ENCODE peak calls at places on chromosomes 4 and X, in ten cellular contexts. One of them, this sample, is unnamed.

GRCh38 chrX:55488559-55489314 is 911 bp downstream of the USP51 start:
- DNase-seq in stimulated activated CD4-positive, alpha-beta T cell treated with anti-CD3 and anti-CD28 coated beads, Interleukin-12 subunit alpha, Interleukin-12 subunit beta, amount 100 ng/mL, for 48 hours: peak
- DNase-seq in stimulated activated naive B cell treated with anti-CD40 and anti-IgM and Interleukin-4, amounts not matched to agents 10 μg/mL and 1 μg/mL and 100 μg/mL, for 72 hours: peak
- DNase-seq in activated T-helper 9 cell treated with anti-CD3 and anti-CD28 coated beads, Interleukin-2, amount 50 U/mL, for 16 hours: peak
- DNase-seq in activated CD8-positive, alpha-beta memory T cell treated with anti-CD3 and anti-CD28 coated beads for 1 hour: no peak
- DNase-seq in NT2/D1: peak
- DNase-seq in RPMI8226: peak
- DNase-seq in HEK293T: peak
- DNase-seq in GM23338: peak
- DNase-seq in mesothelial cell of epicardium: peak
- DNase-seq in this sample: no peak

GRCh38 chr4:115548123-115548522 is 434.7 kb upstream of the NDST4 start:
- DNase-seq in stimulated activated CD4-positive, alpha-beta T cell treated with anti-CD3 and anti-CD28 coated beads, Interleukin-12 subunit alpha, Interleukin-12 subunit beta, amount 100 ng/mL, for 48 hours: no peak
- DNase-seq in stimulated activated naive B cell treated with anti-CD40 and anti-IgM and Interleukin-4, amounts not matched to agents 10 μg/mL and 1 μg/mL and 100 μg/mL, for 72 hours: no peak
- DNase-seq in activated T-helper 9 cell treated with anti-CD3 and anti-CD28 coated beads, Interleukin-2, amount 50 U/mL, for 16 hours: no peak
- DNase-seq in activated CD8-positive, alpha-beta memory T cell treated with anti-CD3 and anti-CD28 coated beads for 1 hour: no peak
- DNase-seq in NT2/D1: no peak
- DNase-seq in RPMI8226: no peak
- DNase-seq in HEK293T: no peak
- DNase-seq in GM23338: peak
- DNase-seq in mesothelial cell of epicardium: no peak
- DNase-seq in this sample: no peak

GRCh38 chr4:98627477-98627876 is 30.9 kb downstream of the TSPAN5 start:
- DNase-seq in stimulated activated CD4-positive, alpha-beta T cell treated with anti-CD3 and anti-CD28 coated beads, Interleukin-12 subunit alpha, Interleukin-12 subunit beta, amount 100 ng/mL, for 48 hours: no peak
- DNase-seq in stimulated activated naive B cell treated with anti-CD40 and anti-IgM and Interleukin-4, amounts not matched to agents 10 μg/mL and 1 μg/mL and 100 μg/mL, for 72 hours: no peak
- DNase-seq in activated T-helper 9 cell treated with anti-CD3 and anti-CD28 coated beads, Interleukin-2, amount 50 U/mL, for 16 hours: no peak
- DNase-seq in activated CD8-positive, alpha-beta memory T cell treated with anti-CD3 and anti-CD28 coated beads for 1 hour: no peak
- DNase-seq in NT2/D1: no peak
- DNase-seq in RPMI8226: no peak
- DNase-seq in HEK293T: no peak
- DNase-seq in GM23338: no peak
- DNase-seq in mesothelial cell of epicardium: no peak
- DNase-seq in this sample: no peak

GRCh38 chr4:105972946-105973621 is 77.8 kb downstream of the NPNT start:
- DNase-seq in stimulated activated CD4-positive, alpha-beta T cell treated with anti-CD3 and anti-CD28 coated beads, Interleukin-12 subunit alpha, Interleukin-12 subunit beta, amount 100 ng/mL, for 48 hours: no peak
- DNase-seq in stimulated activated naive B cell treated with anti-CD40 and anti-IgM and Interleukin-4, amounts not matched to agents 10 μg/mL and 1 μg/mL and 100 μg/mL, for 72 hours: no peak
- DNase-seq in activated T-helper 9 cell treated with anti-CD3 and anti-CD28 coated beads, Interleukin-2, amount 50 U/mL, for 16 hours: no peak
- DNase-seq in activated CD8-positive, alpha-beta memory T cell treated with anti-CD3 and anti-CD28 coated beads for 1 hour: no peak
- DNase-seq in NT2/D1: peak
- DNase-seq in RPMI8226: no peak
- DNase-seq in HEK293T: no peak
- DNase-seq in GM23338: peak
- DNase-seq in mesothelial cell of epicardium: no peak
- DNase-seq in this sample: no peak

GRCh38 chr4:56301181-56302076 is 85.9 kb downstream of the AASDH start:
- DNase-seq in stimulated activated CD4-positive, alpha-beta T cell treated with anti-CD3 and anti-CD28 coated beads, Interleukin-12 subunit alpha, Interleukin-12 subunit beta, amount 100 ng/mL, for 48 hours: peak
- DNase-seq in stimulated activated naive B cell treated with anti-CD40 and anti-IgM and Interleukin-4, amounts not matched to agents 10 μg/mL and 1 μg/mL and 100 μg/mL, for 72 hours: peak
- DNase-seq in activated T-helper 9 cell treated with anti-CD3 and anti-CD28 coated beads, Interleukin-2, amount 50 U/mL, for 16 hours: peak
- DNase-seq in activated CD8-positive, alpha-beta memory T cell treated with anti-CD3 and anti-CD28 coated beads for 1 hour: no peak
- DNase-seq in NT2/D1: peak
- DNase-seq in RPMI8226: peak
- DNase-seq in HEK293T: peak
- DNase-seq in GM23338: peak
- DNase-seq in mesothelial cell of epicardium: peak
- DNase-seq in this sample: no peak

GRCh38 chr4:67051000-67051789 is 494.1 kb downstream of the CENPC start:
- DNase-seq in stimulated activated CD4-positive, alpha-beta T cell treated with anti-CD3 and anti-CD28 coated beads, Interleukin-12 subunit alpha, Interleukin-12 subunit beta, amount 100 ng/mL, for 48 hours: no peak
- DNase-seq in stimulated activated naive B cell treated with anti-CD40 and anti-IgM and Interleukin-4, amounts not matched to agents 10 μg/mL and 1 μg/mL and 100 μg/mL, for 72 hours: no peak
- DNase-seq in activated T-helper 9 cell treated with anti-CD3 and anti-CD28 coated beads, Interleukin-2, amount 50 U/mL, for 16 hours: no peak
- DNase-seq in activated CD8-positive, alpha-beta memory T cell treated with anti-CD3 and anti-CD28 coated beads for 1 hour: no peak
- DNase-seq in NT2/D1: no peak
- DNase-seq in RPMI8226: no peak
- DNase-seq in HEK293T: no peak
- DNase-seq in GM23338: peak
- DNase-seq in mesothelial cell of epicardium: no peak
- DNase-seq in this sample: no peak

GRCh38 chr4:125313989-125314602 is 659 bp upstream of the FAT4 start:
- DNase-seq in stimulated activated CD4-positive, alpha-beta T cell treated with anti-CD3 and anti-CD28 coated beads, Interleukin-12 subunit alpha, Interleukin-12 subunit beta, amount 100 ng/mL, for 48 hours: no peak
- DNase-seq in stimulated activated naive B cell treated with anti-CD40 and anti-IgM and Interleukin-4, amounts not matched to agents 10 μg/mL and 1 μg/mL and 100 μg/mL, for 72 hours: no peak
- DNase-seq in activated T-helper 9 cell treated with anti-CD3 and anti-CD28 coated beads, Interleukin-2, amount 50 U/mL, for 16 hours: no peak
- DNase-seq in activated CD8-positive, alpha-beta memory T cell treated with anti-CD3 and anti-CD28 coated beads for 1 hour: no peak
- DNase-seq in NT2/D1: no peak
- DNase-seq in RPMI8226: no peak
- DNase-seq in HEK293T: peak
- DNase-seq in GM23338: peak
- DNase-seq in mesothelial cell of epicardium: no peak
- DNase-seq in this sample: no peak

GRCh38 chr4:15197005-15197404 is 194.7 kb downstream of the CPEB2 start:
- DNase-seq in stimulated activated CD4-positive, alpha-beta T cell treated with anti-CD3 and anti-CD28 coated beads, Interleukin-12 subunit alpha, Interleukin-12 subunit beta, amount 100 ng/mL, for 48 hours: no peak
- DNase-seq in stimulated activated naive B cell treated with anti-CD40 and anti-IgM and Interleukin-4, amounts not matched to agents 10 μg/mL and 1 μg/mL and 100 μg/mL, for 72 hours: no peak
- DNase-seq in activated T-helper 9 cell treated with anti-CD3 and anti-CD28 coated beads, Interleukin-2, amount 50 U/mL, for 16 hours: no peak
- DNase-seq in activated CD8-positive, alpha-beta memory T cell treated with anti-CD3 and anti-CD28 coated beads for 1 hour: no peak
- DNase-seq in NT2/D1: peak
- DNase-seq in RPMI8226: no peak
- DNase-seq in HEK293T: peak
- DNase-seq in GM23338: peak
- DNase-seq in mesothelial cell of epicardium: no peak
- DNase-seq in this sample: no peak

GRCh38 chr4:94577136-94577535 is 125.4 kb downstream of the PDLIM5 start:
- DNase-seq in stimulated activated CD4-positive, alpha-beta T cell treated with anti-CD3 and anti-CD28 coated beads, Interleukin-12 subunit alpha, Interleukin-12 subunit beta, amount 100 ng/mL, for 48 hours: no peak
- DNase-seq in stimulated activated naive B cell treated with anti-CD40 and anti-IgM and Interleukin-4, amounts not matched to agents 10 μg/mL and 1 μg/mL and 100 μg/mL, for 72 hours: no peak
- DNase-seq in activated T-helper 9 cell treated with anti-CD3 and anti-CD28 coated beads, Interleukin-2, amount 50 U/mL, for 16 hours: no peak
- DNase-seq in activated CD8-positive, alpha-beta memory T cell treated with anti-CD3 and anti-CD28 coated beads for 1 hour: no peak
- DNase-seq in NT2/D1: peak
- DNase-seq in RPMI8226: no peak
- DNase-seq in HEK293T: no peak
- DNase-seq in GM23338: peak
- DNase-seq in mesothelial cell of epicardium: no peak
- DNase-seq in this sample: no peak

GRCh38 chr4:7144374-7145290 is 47.7 kb upstream of the SORCS2 start:
- DNase-seq in stimulated activated CD4-positive, alpha-beta T cell treated with anti-CD3 and anti-CD28 coated beads, Interleukin-12 subunit alpha, Interleukin-12 subunit beta, amount 100 ng/mL, for 48 hours: no peak
- DNase-seq in stimulated activated naive B cell treated with anti-CD40 and anti-IgM and Interleukin-4, amounts not matched to agents 10 μg/mL and 1 μg/mL and 100 μg/mL, for 72 hours: no peak
- DNase-seq in activated T-helper 9 cell treated with anti-CD3 and anti-CD28 coated beads, Interleukin-2, amount 50 U/mL, for 16 hours: no peak
- DNase-seq in activated CD8-positive, alpha-beta memory T cell treated with anti-CD3 and anti-CD28 coated beads for 1 hour: no peak
- DNase-seq in NT2/D1: no peak
- DNase-seq in RPMI8226: no peak
- DNase-seq in HEK293T: no peak
- DNase-seq in GM23338: no peak
- DNase-seq in mesothelial cell of epicardium: no peak
- DNase-seq in this sample: no peak

GRCh38 chr4:89410687-89411086 is 103.1 kb upstream of the GPRIN3 start:
- DNase-seq in stimulated activated CD4-positive, alpha-beta T cell treated with anti-CD3 and anti-CD28 coated beads, Interleukin-12 subunit alpha, Interleukin-12 subunit beta, amount 100 ng/mL, for 48 hours: no peak
- DNase-seq in stimulated activated naive B cell treated with anti-CD40 and anti-IgM and Interleukin-4, amounts not matched to agents 10 μg/mL and 1 μg/mL and 100 μg/mL, for 72 hours: no peak
- DNase-seq in activated T-helper 9 cell treated with anti-CD3 and anti-CD28 coated beads, Interleukin-2, amount 50 U/mL, for 16 hours: no peak
- DNase-seq in activated CD8-positive, alpha-beta memory T cell treated with anti-CD3 and anti-CD28 coated beads for 1 hour: no peak
- DNase-seq in NT2/D1: no peak
- DNase-seq in RPMI8226: no peak
- DNase-seq in HEK293T: no peak
- DNase-seq in GM23338: peak
- DNase-seq in mesothelial cell of epicardium: no peak
- DNase-seq in this sample: no peak

GRCh38 chr4:103002551-103002950 is 17.0 kb downstream of the SLC9B1 start:
- DNase-seq in stimulated activated CD4-positive, alpha-beta T cell treated with anti-CD3 and anti-CD28 coated beads, Interleukin-12 subunit alpha, Interleukin-12 subunit beta, amount 100 ng/mL, for 48 hours: no peak
- DNase-seq in stimulated activated naive B cell treated with anti-CD40 and anti-IgM and Interleukin-4, amounts not matched to agents 10 μg/mL and 1 μg/mL and 100 μg/mL, for 72 hours: no peak
- DNase-seq in activated T-helper 9 cell treated with anti-CD3 and anti-CD28 coated beads, Interleukin-2, amount 50 U/mL, for 16 hours: no peak
- DNase-seq in activated CD8-positive, alpha-beta memory T cell treated with anti-CD3 and anti-CD28 coated beads for 1 hour: no peak
- DNase-seq in NT2/D1: no peak
- DNase-seq in RPMI8226: no peak
- DNase-seq in HEK293T: no peak
- DNase-seq in GM23338: no peak
- DNase-seq in mesothelial cell of epicardium: no peak
- DNase-seq in this sample: no peak

GRCh38 chr4:2817701-2818350 is 24.9 kb downstream of the SH3BP2 start:
- DNase-seq in stimulated activated CD4-positive, alpha-beta T cell treated with anti-CD3 and anti-CD28 coated beads, Interleukin-12 subunit alpha, Interleukin-12 subunit beta, amount 100 ng/mL, for 48 hours: no peak
- DNase-seq in stimulated activated naive B cell treated with anti-CD40 and anti-IgM and Interleukin-4, amounts not matched to agents 10 μg/mL and 1 μg/mL and 100 μg/mL, for 72 hours: no peak
- DNase-seq in activated T-helper 9 cell treated with anti-CD3 and anti-CD28 coated beads, Interleukin-2, amount 50 U/mL, for 16 hours: no peak
- DNase-seq in activated CD8-positive, alpha-beta memory T cell treated with anti-CD3 and anti-CD28 coated beads for 1 hour: no peak
- DNase-seq in NT2/D1: no peak
- DNase-seq in RPMI8226: peak
- DNase-seq in HEK293T: peak
- DNase-seq in GM23338: peak
- DNase-seq in mesothelial cell of epicardium: peak
- DNase-seq in this sample: no peak

GRCh38 chrX:104961926-104962325 is 258.6 kb downstream of the TEX13A start:
- DNase-seq in stimulated activated CD4-positive, alpha-beta T cell treated with anti-CD3 and anti-CD28 coated beads, Interleukin-12 subunit alpha, Interleukin-12 subunit beta, amount 100 ng/mL, for 48 hours: no peak
- DNase-seq in stimulated activated naive B cell treated with anti-CD40 and anti-IgM and Interleukin-4, amounts not matched to agents 10 μg/mL and 1 μg/mL and 100 μg/mL, for 72 hours: no peak
- DNase-seq in activated T-helper 9 cell treated with anti-CD3 and anti-CD28 coated beads, Interleukin-2, amount 50 U/mL, for 16 hours: no peak
- DNase-seq in activated CD8-positive, alpha-beta memory T cell treated with anti-CD3 and anti-CD28 coated beads for 1 hour: no peak
- DNase-seq in NT2/D1: no peak
- DNase-seq in RPMI8226: no peak
- DNase-seq in HEK293T: no peak
- DNase-seq in GM23338: no peak
- DNase-seq in mesothelial cell of epicardium: no peak
- DNase-seq in this sample: no peak

GRCh38 chrX:132463411-132463810 is 25.4 kb downstream of the MBNL3 start:
- DNase-seq in stimulated activated CD4-positive, alpha-beta T cell treated with anti-CD3 and anti-CD28 coated beads, Interleukin-12 subunit alpha, Interleukin-12 subunit beta, amount 100 ng/mL, for 48 hours: no peak
- DNase-seq in stimulated activated naive B cell treated with anti-CD40 and anti-IgM and Interleukin-4, amounts not matched to agents 10 μg/mL and 1 μg/mL and 100 μg/mL, for 72 hours: no peak
- DNase-seq in activated T-helper 9 cell treated with anti-CD3 and anti-CD28 coated beads, Interleukin-2, amount 50 U/mL, for 16 hours: no peak
- DNase-seq in activated CD8-positive, alpha-beta memory T cell treated with anti-CD3 and anti-CD28 coated beads for 1 hour: no peak
- DNase-seq in NT2/D1: peak
- DNase-seq in RPMI8226: peak
- DNase-seq in HEK293T: no peak
- DNase-seq in GM23338: peak
- DNase-seq in mesothelial cell of epicardium: no peak
- DNase-seq in this sample: no peak

GRCh38 chr4:3489451-3489962 is 26.4 kb downstream of the DOK7 start:
- DNase-seq in stimulated activated CD4-positive, alpha-beta T cell treated with anti-CD3 and anti-CD28 coated beads, Interleukin-12 subunit alpha, Interleukin-12 subunit beta, amount 100 ng/mL, for 48 hours: peak
- DNase-seq in stimulated activated naive B cell treated with anti-CD40 and anti-IgM and Interleukin-4, amounts not matched to agents 10 μg/mL and 1 μg/mL and 100 μg/mL, for 72 hours: peak
- DNase-seq in activated T-helper 9 cell treated with anti-CD3 and anti-CD28 coated beads, Interleukin-2, amount 50 U/mL, for 16 hours: no peak
- DNase-seq in activated CD8-positive, alpha-beta memory T cell treated with anti-CD3 and anti-CD28 coated beads for 1 hour: no peak
- DNase-seq in NT2/D1: no peak
- DNase-seq in RPMI8226: no peak
- DNase-seq in HEK293T: peak
- DNase-seq in GM23338: peak
- DNase-seq in mesothelial cell of epicardium: no peak
- DNase-seq in this sample: no peak

GRCh38 chr4:83961575-83961974 is 425.7 kb downstream of the GPAT3 start:
- DNase-seq in stimulated activated CD4-positive, alpha-beta T cell treated with anti-CD3 and anti-CD28 coated beads, Interleukin-12 subunit alpha, Interleukin-12 subunit beta, amount 100 ng/mL, for 48 hours: no peak
- DNase-seq in stimulated activated naive B cell treated with anti-CD40 and anti-IgM and Interleukin-4, amounts not matched to agents 10 μg/mL and 1 μg/mL and 100 μg/mL, for 72 hours: no peak
- DNase-seq in activated T-helper 9 cell treated with anti-CD3 and anti-CD28 coated beads, Interleukin-2, amount 50 U/mL, for 16 hours: no peak
- DNase-seq in activated CD8-positive, alpha-beta memory T cell treated with anti-CD3 and anti-CD28 coated beads for 1 hour: no peak
- DNase-seq in NT2/D1: no peak
- DNase-seq in RPMI8226: peak
- DNase-seq in HEK293T: no peak
- DNase-seq in GM23338: no peak
- DNase-seq in mesothelial cell of epicardium: no peak
- DNase-seq in this sample: no peak

GRCh38 chr4:71732706-71733105 is 51.2 kb downstream of the GC start:
- DNase-seq in stimulated activated CD4-positive, alpha-beta T cell treated with anti-CD3 and anti-CD28 coated beads, Interleukin-12 subunit alpha, Interleukin-12 subunit beta, amount 100 ng/mL, for 48 hours: no peak
- DNase-seq in stimulated activated naive B cell treated with anti-CD40 and anti-IgM and Interleukin-4, amounts not matched to agents 10 μg/mL and 1 μg/mL and 100 μg/mL, for 72 hours: no peak
- DNase-seq in activated T-helper 9 cell treated with anti-CD3 and anti-CD28 coated beads, Interleukin-2, amount 50 U/mL, for 16 hours: no peak
- DNase-seq in activated CD8-positive, alpha-beta memory T cell treated with anti-CD3 and anti-CD28 coated beads for 1 hour: no peak
- DNase-seq in NT2/D1: no peak
- DNase-seq in RPMI8226: peak
- DNase-seq in HEK293T: peak
- DNase-seq in GM23338: peak
- DNase-seq in mesothelial cell of epicardium: no peak
- DNase-seq in this sample: no peak

GRCh38 chr4:172554588-172554987 is 614.0 kb upstream of the GALNT7 start:
- DNase-seq in stimulated activated CD4-positive, alpha-beta T cell treated with anti-CD3 and anti-CD28 coated beads, Interleukin-12 subunit alpha, Interleukin-12 subunit beta, amount 100 ng/mL, for 48 hours: no peak
- DNase-seq in stimulated activated naive B cell treated with anti-CD40 and anti-IgM and Interleukin-4, amounts not matched to agents 10 μg/mL and 1 μg/mL and 100 μg/mL, for 72 hours: no peak
- DNase-seq in activated T-helper 9 cell treated with anti-CD3 and anti-CD28 coated beads, Interleukin-2, amount 50 U/mL, for 16 hours: no peak
- DNase-seq in activated CD8-positive, alpha-beta memory T cell treated with anti-CD3 and anti-CD28 coated beads for 1 hour: no peak
- DNase-seq in NT2/D1: no peak
- DNase-seq in RPMI8226: no peak
- DNase-seq in HEK293T: no peak
- DNase-seq in GM23338: no peak
- DNase-seq in mesothelial cell of epicardium: no peak
- DNase-seq in this sample: no peak

GRCh38 chrX:57900961-57901360 is 9.3 kb downstream of the ZXDA start:
- DNase-seq in stimulated activated CD4-positive, alpha-beta T cell treated with anti-CD3 and anti-CD28 coated beads, Interleukin-12 subunit alpha, Interleukin-12 subunit beta, amount 100 ng/mL, for 48 hours: no peak
- DNase-seq in stimulated activated naive B cell treated with anti-CD40 and anti-IgM and Interleukin-4, amounts not matched to agents 10 μg/mL and 1 μg/mL and 100 μg/mL, for 72 hours: no peak
- DNase-seq in activated T-helper 9 cell treated with anti-CD3 and anti-CD28 coated beads, Interleukin-2, amount 50 U/mL, for 16 hours: no peak
- DNase-seq in activated CD8-positive, alpha-beta memory T cell treated with anti-CD3 and anti-CD28 coated beads for 1 hour: no peak
- DNase-seq in NT2/D1: no peak
- DNase-seq in RPMI8226: no peak
- DNase-seq in HEK293T: no peak
- DNase-seq in GM23338: no peak
- DNase-seq in mesothelial cell of epicardium: no peak
- DNase-seq in this sample: no peak

GRCh38 chr4:52987401-52988056 is 125.4 kb downstream of the RASL11B start:
- DNase-seq in stimulated activated CD4-positive, alpha-beta T cell treated with anti-CD3 and anti-CD28 coated beads, Interleukin-12 subunit alpha, Interleukin-12 subunit beta, amount 100 ng/mL, for 48 hours: no peak
- DNase-seq in stimulated activated naive B cell treated with anti-CD40 and anti-IgM and Interleukin-4, amounts not matched to agents 10 μg/mL and 1 μg/mL and 100 μg/mL, for 72 hours: no peak
- DNase-seq in activated T-helper 9 cell treated with anti-CD3 and anti-CD28 coated beads, Interleukin-2, amount 50 U/mL, for 16 hours: no peak
- DNase-seq in activated CD8-positive, alpha-beta memory T cell treated with anti-CD3 and anti-CD28 coated beads for 1 hour: no peak
- DNase-seq in NT2/D1: no peak
- DNase-seq in RPMI8226: no peak
- DNase-seq in HEK293T: no peak
- DNase-seq in GM23338: no peak
- DNase-seq in mesothelial cell of epicardium: no peak
- DNase-seq in this sample: no peak

GRCh38 chr4:104693601-104694201 is 199.0 kb upstream of the CXXC4 start:
- DNase-seq in stimulated activated CD4-positive, alpha-beta T cell treated with anti-CD3 and anti-CD28 coated beads, Interleukin-12 subunit alpha, Interleukin-12 subunit beta, amount 100 ng/mL, for 48 hours: no peak
- DNase-seq in stimulated activated naive B cell treated with anti-CD40 and anti-IgM and Interleukin-4, amounts not matched to agents 10 μg/mL and 1 μg/mL and 100 μg/mL, for 72 hours: no peak
- DNase-seq in activated T-helper 9 cell treated with anti-CD3 and anti-CD28 coated beads, Interleukin-2, amount 50 U/mL, for 16 hours: no peak
- DNase-seq in activated CD8-positive, alpha-beta memory T cell treated with anti-CD3 and anti-CD28 coated beads for 1 hour: no peak
- DNase-seq in NT2/D1: no peak
- DNase-seq in RPMI8226: peak
- DNase-seq in HEK293T: no peak
- DNase-seq in GM23338: peak
- DNase-seq in mesothelial cell of epicardium: no peak
- DNase-seq in this sample: no peak

GRCh38 chr4:104879367-104879766 is 267.3 kb upstream of the TET2 start:
- DNase-seq in stimulated activated CD4-positive, alpha-beta T cell treated with anti-CD3 and anti-CD28 coated beads, Interleukin-12 subunit alpha, Interleukin-12 subunit beta, amount 100 ng/mL, for 48 hours: no peak
- DNase-seq in stimulated activated naive B cell treated with anti-CD40 and anti-IgM and Interleukin-4, amounts not matched to agents 10 μg/mL and 1 μg/mL and 100 μg/mL, for 72 hours: no peak
- DNase-seq in activated T-helper 9 cell treated with anti-CD3 and anti-CD28 coated beads, Interleukin-2, amount 50 U/mL, for 16 hours: no peak
- DNase-seq in activated CD8-positive, alpha-beta memory T cell treated with anti-CD3 and anti-CD28 coated beads for 1 hour: no peak
- DNase-seq in NT2/D1: no peak
- DNase-seq in RPMI8226: no peak
- DNase-seq in HEK293T: no peak
- DNase-seq in GM23338: no peak
- DNase-seq in mesothelial cell of epicardium: no peak
- DNase-seq in this sample: no peak

GRCh38 chrX:128699716-128700285 is 647.6 kb upstream of the ACTRT1 start:
- DNase-seq in stimulated activated CD4-positive, alpha-beta T cell treated with anti-CD3 and anti-CD28 coated beads, Interleukin-12 subunit alpha, Interleukin-12 subunit beta, amount 100 ng/mL, for 48 hours: no peak
- DNase-seq in stimulated activated naive B cell treated with anti-CD40 and anti-IgM and Interleukin-4, amounts not matched to agents 10 μg/mL and 1 μg/mL and 100 μg/mL, for 72 hours: no peak
- DNase-seq in activated T-helper 9 cell treated with anti-CD3 and anti-CD28 coated beads, Interleukin-2, amount 50 U/mL, for 16 hours: no peak
- DNase-seq in activated CD8-positive, alpha-beta memory T cell treated with anti-CD3 and anti-CD28 coated beads for 1 hour: no peak
- DNase-seq in NT2/D1: no peak
- DNase-seq in RPMI8226: no peak
- DNase-seq in HEK293T: no peak
- DNase-seq in GM23338: no peak
- DNase-seq in mesothelial cell of epicardium: no peak
- DNase-seq in this sample: no peak

GRCh38 chrX:48676106-48676892 is 7.3 kb upstream of the WAS start:
- DNase-seq in stimulated activated CD4-positive, alpha-beta T cell treated with anti-CD3 and anti-CD28 coated beads, Interleukin-12 subunit alpha, Interleukin-12 subunit beta, amount 100 ng/mL, for 48 hours: peak
- DNase-seq in stimulated activated naive B cell treated with anti-CD40 and anti-IgM and Interleukin-4, amounts not matched to agents 10 μg/mL and 1 μg/mL and 100 μg/mL, for 72 hours: peak
- DNase-seq in activated T-helper 9 cell treated with anti-CD3 and anti-CD28 coated beads, Interleukin-2, amount 50 U/mL, for 16 hours: peak
- DNase-seq in activated CD8-positive, alpha-beta memory T cell treated with anti-CD3 and anti-CD28 coated beads for 1 hour: peak
- DNase-seq in NT2/D1: peak
- DNase-seq in RPMI8226: peak
- DNase-seq in HEK293T: peak
- DNase-seq in GM23338: peak
- DNase-seq in mesothelial cell of epicardium: peak
- DNase-seq in this sample: peak

GRCh38 chrX:119237526-119238035 is 1.5 kb downstream of the PGRMC1 start:
- DNase-seq in stimulated activated CD4-positive, alpha-beta T cell treated with anti-CD3 and anti-CD28 coated beads, Interleukin-12 subunit alpha, Interleukin-12 subunit beta, amount 100 ng/mL, for 48 hours: no peak
- DNase-seq in stimulated activated naive B cell treated with anti-CD40 and anti-IgM and Interleukin-4, amounts not matched to agents 10 μg/mL and 1 μg/mL and 100 μg/mL, for 72 hours: no peak
- DNase-seq in activated T-helper 9 cell treated with anti-CD3 and anti-CD28 coated beads, Interleukin-2, amount 50 U/mL, for 16 hours: no peak
- DNase-seq in activated CD8-positive, alpha-beta memory T cell treated with anti-CD3 and anti-CD28 coated beads for 1 hour: no peak
- DNase-seq in NT2/D1: no peak
- DNase-seq in RPMI8226: no peak
- DNase-seq in HEK293T: no peak
- DNase-seq in GM23338: peak
- DNase-seq in mesothelial cell of epicardium: no peak
- DNase-seq in this sample: no peak

This sample was measured in type B pancreatic cell.